ENCODE peak calls at places on chromosomes 4 and X, in ten cellular contexts. A is DMS 273 treated with DMSO at 0.1 percent for 48 hours; E is ovary; S is iris pigment epithelial cell; N is caudate nucleus; C is NCI-H1417; X is epithelial cell of esophagus; U is amniotic epithelial cell; P is stimulated activated CD4-positive, alpha-beta T cell treated with anti-CD3 and anti-CD28 coated beads, Interleukin-15, amount 100 ng/mL, for 1 hour; G is NCI-H226. W is an unnamed sample.

GRCh38 chr4:8110071-8110986 is 48.3 kb downstream of the ABLIM2 start:
- DNase-seq in E (no peak), P (no peak), N (no peak), G (peak), X (peak), S (peak), C (peak), A (no peak), U (peak), W (peak)

GRCh38 chrX:107667426-107667825 is 39.1 kb downstream of the PRPS1 start:
- DNase-seq in P (no peak), C (no peak), A (no peak), U (no peak), E (no peak), S (no peak), G (no peak), N (no peak), X (no peak), W (no peak)

GRCh38 chr4:5256416-5256815 is 205.1 kb downstream of the STK32B start:
- DNase-seq in E (no peak), X (no peak), S (no peak), A (no peak), P (no peak), U (no peak), C (no peak), N (no peak), G (no peak), W (no peak)

GRCh38 chr4:59484948-59485347 is 1715.2 kb upstream of the ADGRL3 start:
- DNase-seq in X (no peak), S (no peak), A (no peak), N (no peak), P (no peak), C (peak), U (no peak), E (no peak), G (no peak), W (no peak)

GRCh38 chrX:102887687-102888086 is 49.4 kb upstream of the RAB40AL start:
- DNase-seq in X (no peak), C (no peak), P (no peak), A (no peak), S (no peak), U (no peak), E (no peak), N (no peak), G (no peak), W (no peak)

GRCh38 chr4:153233761-153234371 is 29.6 kb downstream of the TRIM2 start:
- DNase-seq in G (peak), N (no peak), X (peak), U (peak), S (peak), P (no peak), C (peak), E (peak), A (no peak), W (no peak)

GRCh38 chr4:19386786-19387185 is 864.9 kb upstream of the SLIT2 start:
- DNase-seq in A (no peak), X (no peak), C (no peak), P (no peak), E (no peak), S (no peak), N (no peak), G (no peak), U (peak), W (no peak)

GRCh38 chrX:38232287-38232686 is 11.6 kb upstream of the SRPX start:
- DNase-seq in P (no peak), E (no peak), S (peak), G (no peak), U (peak), X (peak), C (no peak), N (no peak), A (no peak), W (no peak)

GRCh38 chrX:44675364-44676024 is 132.8 kb upstream of the FUNDC1 start:
- DNase-seq in P (no peak), U (peak), X (peak), A (peak), S (peak), E (peak), N (no peak), C (peak), G (peak), W (no peak)

GRCh38 chrX:52261463-52262194 is 76.9 kb downstream of the MAGED4 start:
- DNase-seq in P (peak), N (peak), X (peak), C (peak), E (peak), U (peak), G (peak), S (peak), A (peak), W (peak)

GRCh38 chrX:13093489-13094140 is 49.2 kb upstream of the FAM9C start:
- DNase-seq in G (no peak), A (no peak), P (no peak), C (no peak), S (no peak), E (no peak), X (no peak), N (no peak), U (no peak), W (peak)

GRCh38 chr4:2393353-2394270 is 24.8 kb downstream of the ZFYVE28 start:
- DNase-seq in E (no peak), C (no peak), A (no peak), S (no peak), N (no peak), P (no peak), G (no peak), U (no peak), X (peak), W (no peak)

GRCh38 chrX:108304210-108304609 is 134.0 kb downstream of the COL4A6 start:
- DNase-seq in A (peak), X (no peak), P (no peak), N (no peak), C (peak), U (peak), G (no peak), E (no peak), S (no peak), W (no peak)

GRCh38 chrX:153609917-153610833 is 11.2 kb upstream of the CCNQ start:
- DNase-seq in A (no peak), S (peak), C (peak), U (peak), N (peak), X (peak), G (peak), P (peak), E (peak), W (peak)

GRCh38 chr4:175273995-175274753 is 356.0 kb downstream of the ADAM29 start:
- DNase-seq in N (no peak), G (no peak), S (peak), A (no peak), P (no peak), U (peak), C (no peak), X (peak), E (no peak), W (no peak)

GRCh38 chrX:1592128-1592862 is 891 bp downstream of the AKAP17A start:
- DNase-seq in N (no peak), A (no peak), G (peak), S (peak), P (no peak), X (peak), U (peak), C (no peak), E (peak), W (peak)

GRCh38 chr4:70515342-70516245 is 2.8 kb upstream of the AMTN start:
- DNase-seq in P (no peak), C (no peak), E (no peak), G (peak), N (no peak), S (peak), U (peak), A (no peak), X (peak), W (no peak)

GRCh38 chr4:5371415-5372190 is 320.3 kb downstream of the STK32B start:
- DNase-seq in C (peak), E (no peak), G (peak), P (no peak), A (no peak), N (no peak), X (no peak), S (no peak), U (no peak), W (no peak)